ENCODE peak calls at places on chromosomes 5 and 9, in seven cellular contexts. Y, O, H, L, F, W and K are unnamed samples.

GRCh38 chr9:107755267-107755666 is 265.7 kb upstream of the KLF4 start:
- DNase-seq in Y (no peak), O (no peak), H (no peak), L (no peak), F (no peak), W (no peak), K (peak; percentile 82)

GRCh38 chr5:117623042-117623815 is 1048.6 kb upstream of the SEMA6A start:
- DNase-seq in Y (no peak), O (no peak), H (no peak), L (no peak), F (peak; percentile 1), W (no peak), K (no peak)

GRCh38 chr5:126514159-126515141 is 80.6 kb downstream of the ALDH7A1 start:
- DNase-seq in Y (no peak), O (no peak), H (no peak), L (no peak), F (no peak), W (no peak), K (no peak)

GRCh38 chr9:16608906-16609305 is 261.6 kb downstream of the BNC2 start:
- DNase-seq in Y (no peak), O (no peak), H (no peak), L (no peak), F (no peak), W (no peak), K (no peak)

GRCh38 chr5:96432245-96433065 is 593 bp downstream of the PCSK1 start:
- DNase-seq in Y (no peak), O (no peak), H (no peak), L (no peak), F (peak; percentile 75), W (no peak), K (no peak)

GRCh38 chr5:87828545-87829213 is 415.9 kb upstream of the CCNH start:
- DNase-seq in Y (no peak), O (no peak), H (no peak), L (no peak), F (no peak), W (no peak), K (no peak)

GRCh38 chr9:69370430-69370829 is 45.4 kb downstream of the ENTREP1 start:
- DNase-seq in Y (no peak), O (no peak), H (no peak), L (no peak), F (peak; percentile 4), W (no peak), K (no peak)

GRCh38 chr5:37774912-37775483 is 64.8 kb downstream of the GDNF start:
- DNase-seq in Y (peak; percentile 3), O (peak; percentile 47), H (no peak), L (no peak), F (no peak), W (peak; percentile 31), K (peak; percentile 23)

GRCh38 chr9:127855522-127855921 is 1.1 kb upstream of the ENG start:
- DNase-seq in Y (no peak), O (no peak), H (no peak), L (no peak), F (no peak), W (no peak), K (no peak)

GRCh38 chr5:44183753-44184152 is 205.5 kb downstream of the FGF10 start:
- DNase-seq in Y (no peak), O (no peak), H (no peak), L (no peak), F (no peak), W (no peak), K (no peak)

GRCh38 chr5:133967715-133968056 is 739 bp downstream of the C5orf15 start:
- DNase-seq in Y (no peak), O (peak; percentile 44), H (no peak), L (no peak), F (no peak), W (no peak), K (peak; percentile 35)

GRCh38 chr5:55924744-55925143 is 70.0 kb downstream of the IL6ST start:
- DNase-seq in Y (no peak), O (no peak), H (no peak), L (no peak), F (no peak), W (no peak), K (no peak)

GRCh38 chr5:177303925-177304391 is 359 bp downstream of the PRELID1 start:
- DNase-seq in Y (no peak), O (peak; percentile 50), H (no peak), L (no peak), F (no peak), W (no peak), K (no peak)

GRCh38 chr5:38497946-38498345 is 58.5 kb downstream of the LIFR start:
- DNase-seq in Y (no peak), O (no peak), H (no peak), L (no peak), F (peak; percentile 13), W (no peak), K (no peak)